ENCODE peak calls at places on chromosomes 2 and 18, in five cellular contexts. A, T, H, O and E are unnamed samples.

GRCh38 chr2:15613736-15614429 is 22.2 kb downstream of the DDX1 start:
- DNase-seq in A (no peak), T (no peak), H (no peak), O (no peak), E (no peak)

GRCh38 chr2:150859872-150860271 is 372.4 kb upstream of the RND3 start:
- DNase-seq in A (no peak), T (no peak), H (no peak), O (no peak), E (no peak)

GRCh38 chr2:190382851-190383250 is 25.3 kb upstream of the MFSD6 start:
- DNase-seq in A (no peak), T (no peak), H (peak; percentile 59), O (peak; percentile 37), E (no peak)

GRCh38 chr2:180046202-180046601 is 39.1 kb upstream of the CWC22 start:
- DNase-seq in A (no peak), T (no peak), H (no peak), O (no peak), E (no peak)

GRCh38 chr2:136325844-136326291 is 207.9 kb upstream of the CXCR4 start:
- DNase-seq in A (no peak), T (no peak), H (no peak), O (no peak), E (no peak)

GRCh38 chr2:148475626-148476025 is 168.9 kb upstream of the EPC2 start:
- DNase-seq in A (no peak), T (no peak), H (no peak), O (no peak), E (no peak)

GRCh38 chr2:210617732-210618330 is 61.4 kb downstream of the CPS1 start:
- DNase-seq in A (no peak), T (peak; percentile 36), H (peak; percentile 34), O (peak; percentile 9), E (no peak)

GRCh38 chr2:6919912-6920905 is 3.0 kb downstream of the RNF144A start:
- DNase-seq in A (no peak), T (no peak), H (no peak), O (no peak), E (no peak)

GRCh38 chr2:1990724-1991123 is 246.4 kb upstream of the PXDN start:
- DNase-seq in A (no peak), T (no peak), H (no peak), O (no peak), E (no peak)

GRCh38 chr2:240792658-240793312 is 27.2 kb downstream of the KIF1A start:
- DNase-seq in A (no peak), T (no peak), H (no peak), O (peak; percentile 0), E (no peak)

GRCh38 chr2:159124441-159124911 is 156.0 kb downstream of the TANC1 start:
- DNase-seq in A (peak; percentile 77), T (peak; percentile 61), H (peak; percentile 95), O (peak; percentile 51), E (no peak)

GRCh38 chr2:112583497-112584133 is 794 bp upstream of the CHCHD5 start:
- DNase-seq in A (no peak), T (no peak), H (peak; percentile 16), O (no peak), E (no peak)

GRCh38 chr2:53220969-53221368 is 546.6 kb upstream of the CHAC2 start:
- DNase-seq in A (no peak), T (no peak), H (no peak), O (no peak), E (no peak)

GRCh38 chr2:74045454-74045853 is 60.7 kb downstream of the TET3 start:
- DNase-seq in A (no peak), T (no peak), H (no peak), O (no peak), E (no peak)

GRCh38 chr2:154350911-154351310 is 347.6 kb upstream of the KCNJ3 start:
- DNase-seq in A (no peak), T (no peak), H (no peak), O (no peak), E (no peak)

GRCh38 chr2:226403360-226403759 is 396.3 kb downstream of the IRS1 start:
- DNase-seq in A (no peak), T (no peak), H (peak; percentile 42), O (no peak), E (no peak)

GRCh38 chr2:196431076-196431475 is 208.4 kb upstream of the CCDC150 start:
- DNase-seq in A (no peak), T (no peak), H (peak; percentile 5), O (no peak), E (no peak)

GRCh38 chr18:66993492-66993891 is 389.6 kb upstream of the CDH19 start:
- DNase-seq in A (no peak), T (no peak), H (no peak), O (no peak), E (no peak)

GRCh38 chr18:9961031-9961430 is 47.2 kb downstream of the VAPA start:
- DNase-seq in A (no peak), T (no peak), H (peak; percentile 49), O (no peak), E (no peak)

GRCh38 chr18:49846263-49846662 is 32.9 kb upstream of the ACAA2 start:
- DNase-seq in A (no peak), T (peak; percentile 20), H (peak; percentile 68), O (no peak), E (no peak)

DNA sequence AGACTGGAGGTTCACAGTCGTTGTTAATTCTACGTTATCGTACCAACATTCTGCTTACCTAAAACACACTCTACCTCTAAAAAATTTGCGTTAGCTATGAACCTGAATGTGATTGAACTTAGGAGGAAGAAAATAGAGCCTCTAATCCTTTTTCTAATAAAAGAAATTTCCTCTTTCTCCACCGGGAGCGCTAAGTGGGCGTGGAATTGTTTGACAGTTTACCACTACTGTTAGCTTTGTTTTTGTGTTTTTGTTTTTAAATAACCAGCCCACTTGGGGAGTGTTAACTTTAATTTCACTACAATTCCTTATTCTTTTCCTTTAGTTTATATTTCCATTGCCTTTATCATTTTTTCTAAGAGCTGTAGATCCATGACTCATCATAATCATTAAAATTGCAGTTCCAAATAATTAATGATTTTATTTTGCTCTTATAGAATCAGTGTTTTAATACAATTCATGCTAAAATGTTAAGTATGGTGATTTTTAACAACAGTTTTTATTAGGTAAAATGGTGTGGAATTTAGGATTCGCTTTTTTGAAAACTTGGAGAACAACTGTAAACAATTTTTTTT is 55.0 kb upstream of the ITM2C start:
- DNase-seq in A (no peak), T (no peak), H (no peak), O (no peak), E (no peak)
- TF ChIP-seq CTCF in A (peak; percentile 20), T (peak; percentile 8), H (peak; percentile 20), O (peak; percentile 24), E (peak; percentile 60)

GRCh38 chr18:48028081-48028480 is 97.6 kb upstream of the SMAD2 start:
- DNase-seq in A (no peak), T (no peak), H (no peak), O (no peak), E (no peak)
- TF ChIP-seq CTCF in A (no peak), T (no peak), H (no peak), O (no peak), E (peak; percentile 42)

DNA sequence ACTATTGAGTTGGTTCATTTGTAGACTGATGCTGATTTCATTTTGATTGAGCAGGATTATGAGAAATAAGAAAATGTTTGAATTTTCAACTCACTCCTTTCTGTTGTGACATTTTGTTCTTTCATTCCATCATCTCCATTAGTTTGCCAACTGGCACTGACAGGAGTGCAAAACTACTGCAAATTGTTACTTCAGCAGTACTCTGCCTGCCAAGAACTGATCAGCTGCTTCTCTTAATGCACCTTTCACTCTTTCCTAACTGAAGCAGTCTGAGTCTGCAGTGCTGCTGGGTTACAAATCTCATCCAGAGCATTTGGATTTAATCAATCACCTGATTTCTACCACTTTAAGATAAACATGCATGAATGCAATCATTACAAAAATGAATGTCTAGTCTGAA is 70.9 kb downstream of the TMEFF2 start:
- DNase-seq in A (no peak), T (peak; percentile 34), H (no peak), O (no peak), E (no peak)
- TF ChIP-seq CTCF in A (no peak), T (no peak), H (no peak), O (no peak), E (no peak)

GRCh38 chr2:206084870-206085741 is 868 bp downstream of the INO80D start:
- DNase-seq in A (no peak), T (no peak), H (peak; percentile 36), O (peak; percentile 51), E (no peak)
- TF ChIP-seq CTCF in A (no peak), T (no peak), H (no peak), O (no peak), E (no peak)